ENCODE peak calls at places on chromosomes 13 and 19, in eight cellular contexts. Q, K, S, Z, H, E, V and X are unnamed samples.

GRCh38 chr13:101417043-101417406 is 717 bp upstream of the NALCN start:
- DNase-seq in Q (no peak), K (no peak), S (no peak), Z (peak; percentile 35), H (no peak), E (no peak), V (no peak), X (peak; percentile 59)

GRCh38 chr19:21568816-21569496 is 63.6 kb downstream of the ZNF429 start:
- DNase-seq in Q (peak; percentile 93), K (no peak), S (peak; percentile 92), Z (peak; percentile 95), H (peak; percentile 92), E (peak; percentile 32), V (peak; percentile 95), X (peak; percentile 93)

GRCh38 chr19:48466571-48467325 is 2.4 kb upstream of the CYTH2 start:
- DNase-seq in Q (no peak), K (no peak), S (no peak), Z (peak; percentile 42), H (no peak), E (no peak), V (no peak), X (no peak)

GRCh38 chr19:31818740-31819228 is 469.5 kb upstream of the TSHZ3 start:
- DNase-seq in Q (no peak), K (no peak), S (no peak), Z (no peak), H (no peak), E (no peak), V (no peak), X (no peak)

GRCh38 chr13:40381935-40382764 is 284.3 kb downstream of the FOXO1 start:
- DNase-seq in Q (no peak), K (no peak), S (no peak), Z (no peak), H (no peak), E (no peak), V (no peak), X (no peak)

GRCh38 chr13:35475131-35475959 is 1.1 kb downstream of the MAB21L1 start:
- DNase-seq in Q (no peak), K (no peak), S (peak; percentile 9), Z (no peak), H (peak; percentile 63), E (no peak), V (no peak), X (no peak)

GRCh38 chr19:31146546-31147183 is 202.6 kb downstream of the TSHZ3 start:
- DNase-seq in Q (no peak), K (no peak), S (no peak), Z (no peak), H (no peak), E (no peak), V (no peak), X (no peak)

GRCh38 chr19:8392017-8392591 is 1.9 kb downstream of the RAB11B start:
- DNase-seq in Q (no peak), K (no peak), S (no peak), Z (no peak), H (peak; percentile 79), E (no peak), V (no peak), X (peak; percentile 49)

GRCh38 chr13:47904239-47904638 is 96.8 kb downstream of the SUCLA2 start:
- DNase-seq in Q (no peak), K (no peak), S (no peak), Z (no peak), H (no peak), E (no peak), V (no peak), X (peak; percentile 4)

GRCh38 chr19:2455481-2456300 is 1.1 kb downstream of the LMNB2 start:
- DNase-seq in Q (no peak), K (no peak), S (peak; percentile 55), Z (no peak), H (peak; percentile 88), E (peak; percentile 19), V (peak; percentile 84), X (no peak)

GRCh38 chr19:518292-519231 is 11.3 kb downstream of the TPGS1 start:
- DNase-seq in Q (no peak), K (no peak), S (peak; percentile 59), Z (no peak), H (no peak), E (peak; percentile 26), V (peak; percentile 84), X (no peak)

GRCh38 chr13:110519046-110519445 is 42.5 kb downstream of the RAB20 start:
- DNase-seq in Q (no peak), K (no peak), S (no peak), Z (no peak), H (peak; percentile 66), E (no peak), V (no peak), X (no peak)

GRCh38 chr13:98571955-98572662 is 4.8 kb downstream of the STK24 start:
- DNase-seq in Q (peak; percentile 30), K (peak; percentile 39), S (peak; percentile 55), Z (peak; percentile 24), H (no peak), E (no peak), V (peak; percentile 74), X (no peak)

GRCh38 chr19:45444318-45445041 is 20.8 kb upstream of the ERCC1 start:
- DNase-seq in Q (peak; percentile 98), K (peak; percentile 80), S (peak; percentile 96), Z (peak; percentile 48), H (peak; percentile 97), E (no peak), V (peak; percentile 94), X (peak; percentile 79)

GRCh38 chr19:313169-313987 is 22.2 kb upstream of the PLPP2 start:
- DNase-seq in Q (no peak), K (no peak), S (no peak), Z (no peak), H (peak; percentile 61), E (no peak), V (peak; percentile 42), X (no peak)

GRCh38 chr19:17026706-17027427 is at the start of gene CPAMD8:
- DNase-seq in Q (no peak), K (no peak), S (no peak), Z (no peak), H (peak; percentile 87), E (no peak), V (no peak), X (no peak)

GRCh38 chr19:17553256-17553655 is 2.2 kb upstream of the COLGALT1 start:
- DNase-seq in Q (peak; percentile 54), K (no peak), S (peak; percentile 67), Z (peak; percentile 67), H (no peak), E (no peak), V (no peak), X (peak; percentile 69)

GRCh38 chr13:107819071-107819470 is 396.3 kb downstream of the LIG4 start:
- DNase-seq in Q (no peak), K (no peak), S (no peak), Z (no peak), H (no peak), E (no peak), V (no peak), X (no peak)

GRCh38 chr13:47146136-47146535 is 249.3 kb upstream of the HTR2A start:
- DNase-seq in Q (no peak), K (no peak), S (no peak), Z (no peak), H (no peak), E (no peak), V (no peak), X (no peak)

GRCh38 chr19:34475026-34475974 is 6.3 kb upstream of the WTIP start:
- DNase-seq in Q (no peak), K (no peak), S (no peak), Z (no peak), H (no peak), E (no peak), V (no peak), X (no peak)

GRCh38 chr13:33945477-33945876 is 127.5 kb downstream of the RFC3 start:
- DNase-seq in Q (no peak), K (no peak), S (no peak), Z (no peak), H (no peak), E (no peak), V (no peak), X (no peak)

GRCh38 chr19:35742121-35742724 is at the start of gene IGFLR1:
- DNase-seq in Q (no peak), K (no peak), S (peak; percentile 60), Z (no peak), H (no peak), E (no peak), V (peak; percentile 90), X (peak; percentile 74)